ENCODE peak calls at places on chromosomes 13 and 19, in nine cellular contexts. R is transverse colon, B is uterus, Y is pancreas, Z is A549, C is aorta, T is heart right ventricle, X is tibial artery, Q is lower lobe of right lung. P is an unnamed sample.

GRCh38 chr13:112575680-112576079 is 12.3 kb downstream of the TUBGCP3 start:
- DNase-seq in T (no peak), Y (no peak), Z (no peak), C (no peak), B (no peak), X (no peak), R (no peak), Q (no peak), P (no peak)

GRCh38 chr13:97273341-97273831 is 51.3 kb downstream of the MBNL2 start:
- DNase-seq in Y (no peak), R (no peak), X (no peak), B (no peak), T (no peak), Q (no peak), C (no peak), Z (no peak), P (no peak)

GRCh38 chr13:113835461-113836274 is 28.2 kb downstream of the GAS6 start:
- DNase-seq in X (no peak), Y (peak), R (no peak), Q (peak), C (no peak), Z (no peak), B (peak), T (peak), P (no peak)

GRCh38 chr19:1748115-1748702 is 5.1 kb upstream of the ONECUT3 start:
- DNase-seq in Z (no peak), C (no peak), X (no peak), B (no peak), R (peak), T (no peak), Q (no peak), Y (no peak), P (no peak)

GRCh38 chr19:8196271-8196908 is 12.8 kb upstream of the CERS4 start:
- DNase-seq in Y (no peak), X (no peak), T (no peak), Q (no peak), R (no peak), Z (no peak), B (no peak), C (no peak), P (no peak)

GRCh38 chr19:42389899-42390298 is at the start of gene CNFN:
- DNase-seq in B (no peak), Y (no peak), X (no peak), R (no peak), Q (no peak), T (no peak), C (no peak), Z (no peak), P (no peak)

GRCh38 chr13:51380269-51380668 is 40.8 kb downstream of the SERPINE3 start:
- DNase-seq in Y (no peak), Z (no peak), C (no peak), R (no peak), X (no peak), T (no peak), B (no peak), Q (no peak), P (no peak)

GRCh38 chr19:58182577-58182988 is 278 bp upstream of the ZNF274 start:
- DNase-seq in C (no peak), R (no peak), X (no peak), Z (no peak), Y (no peak), Q (no peak), T (peak), B (no peak), P (peak)

GRCh38 chr19:19948800-19949199 is 48.1 kb downstream of the ZNF93 start:
- DNase-seq in B (no peak), T (no peak), C (no peak), Z (no peak), Y (no peak), R (no peak), Q (no peak), X (no peak), P (no peak)

GRCh38 chr19:51514866-51515481 is 13.4 kb upstream of the SIGLEC12 start:
- DNase-seq in R (no peak), B (no peak), Y (no peak), X (no peak), Z (peak), Q (no peak), C (no peak), T (no peak), P (no peak)

GRCh38 chr13:103976371-103976770 is 910.2 kb upstream of the SLC10A2 start:
- DNase-seq in B (no peak), R (no peak), X (no peak), Y (no peak), Z (no peak), C (no peak), Q (no peak), T (no peak), P (no peak)

GRCh38 chr19:22327321-22327720 is 41.1 kb downstream of the ZNF729 start:
- DNase-seq in Z (no peak), T (no peak), R (no peak), X (no peak), Y (no peak), B (no peak), Q (no peak), C (no peak), P (no peak)

GRCh38 chr19:24159707-24160106 is 72.7 kb downstream of the ZNF254 start:
- DNase-seq in Y (no peak), B (no peak), Q (no peak), R (no peak), T (no peak), C (no peak), X (no peak), Z (no peak), P (no peak)

GRCh38 chr19:39996218-39996810 is 546 bp upstream of the ZNF546 start:
- DNase-seq in X (no peak), T (no peak), Y (no peak), Q (no peak), R (peak), B (no peak), C (no peak), Z (peak), P (no peak)

GRCh38 chr13:19818223-19818842 is 35.6 kb upstream of the PSPC1 start:
- DNase-seq in C (peak), T (peak), Q (peak), R (peak), X (no peak), Z (peak), B (peak), Y (peak), P (peak)

GRCh38 chr13:54676526-54677113 is 1648.0 kb downstream of the OLFM4 start:
- DNase-seq in T (no peak), X (no peak), B (no peak), Y (peak), Z (no peak), Q (no peak), R (no peak), C (no peak), P (no peak)
- H3K27ac ChIP-seq in T (no peak), X (no peak), B (no peak), Y (no peak), Z (no peak), Q (no peak), R (no peak), C (no peak), P (no peak)

DNA sequence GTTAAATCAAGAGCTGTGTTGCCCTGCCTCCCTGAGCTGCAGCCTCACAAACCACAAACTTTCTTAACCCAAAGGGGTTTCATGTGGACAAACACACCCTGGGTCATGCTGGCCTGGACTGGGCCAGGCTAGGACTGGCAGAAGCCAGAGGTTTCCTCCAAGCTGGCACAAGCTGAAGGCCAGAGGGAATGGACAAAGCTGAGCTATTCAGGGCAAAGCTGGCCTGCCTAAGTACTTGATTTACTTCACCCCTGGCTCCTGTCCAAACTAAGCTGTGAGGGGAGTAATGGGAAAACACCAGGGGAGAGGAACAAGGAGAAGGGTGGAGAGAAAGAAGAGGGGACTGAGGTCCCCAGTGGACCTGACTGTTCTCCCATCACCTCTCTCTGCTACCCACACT is 6.2 kb downstream of the CPAMD8 start:
- DNase-seq in X (no peak), T (no peak), C (no peak), B (no peak), Y (no peak), R (no peak), Z (no peak), Q (no peak), P (peak)
- H3K27ac ChIP-seq in X (no peak), T (no peak), C (no peak), B (no peak), Y (no peak), R (no peak), Z (no peak), Q (no peak), P (no peak)

GRCh38 chr19:38253788-38254187 is 2.4 kb downstream of the PPP1R14A start:
- DNase-seq in Q (no peak), R (no peak), Y (no peak), X (no peak), Z (no peak), C (no peak), B (no peak), T (no peak), P (no peak)
- H3K27ac ChIP-seq in Q (peak), R (peak), Y (no peak), X (peak), Z (no peak), C (peak), B (peak), T (peak), P (peak)

DNA sequence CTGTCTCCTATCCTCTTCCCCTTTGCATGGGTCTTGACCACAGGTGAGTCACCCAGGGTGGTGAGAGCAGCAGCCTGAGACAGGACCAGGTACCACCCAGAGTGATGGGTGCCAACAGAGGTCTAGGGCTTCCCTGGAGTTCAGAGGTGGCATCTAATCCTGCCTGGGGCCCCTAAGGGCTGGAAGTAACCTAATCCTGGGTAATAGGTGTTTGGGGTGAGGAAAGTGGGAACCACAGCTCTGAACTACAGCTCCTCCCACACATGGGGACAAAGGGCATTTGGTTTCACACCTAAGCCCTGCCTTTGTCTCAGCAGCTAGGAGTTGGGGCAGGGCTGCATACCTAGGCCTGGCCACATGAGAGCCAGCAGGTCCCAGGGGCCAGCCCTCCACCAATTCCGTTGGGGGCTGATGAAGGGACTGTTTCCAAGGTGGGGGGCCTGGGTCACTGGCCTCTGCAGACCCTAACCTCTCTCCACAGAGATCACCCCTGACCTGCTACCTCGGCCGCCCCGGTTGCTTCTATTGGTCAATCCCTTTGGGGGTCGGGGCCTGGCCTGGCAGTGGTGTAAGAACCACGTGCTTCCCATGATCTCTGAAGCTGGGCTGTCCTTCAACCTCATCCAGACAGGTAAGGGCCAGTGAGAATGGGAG is 8.0 kb downstream of the SPHK2 start:
- DNase-seq in X (no peak), B (no peak), C (peak), Q (no peak), T (no peak), Y (peak), Z (no peak), R (peak), P (no peak)
- H3K27ac ChIP-seq in X (no peak), B (no peak), C (no peak), Q (no peak), T (no peak), Y (no peak), Z (no peak), R (peak), P (no peak)

GRCh38 chr19:3469638-3470499 is 10.5 kb downstream of the SMIM24 start:
- DNase-seq in B (no peak), Q (no peak), X (no peak), C (no peak), T (no peak), Y (no peak), Z (no peak), R (no peak), P (no peak)
- H3K27ac ChIP-seq in B (peak), Q (no peak), X (peak), C (no peak), T (peak), Y (no peak), Z (no peak), R (peak), P (peak)

GRCh38 chr19:4482721-4483120 is 10.6 kb downstream of the HDGFL2 start:
- DNase-seq in Z (no peak), X (no peak), T (no peak), C (no peak), Q (no peak), B (no peak), Y (no peak), R (no peak), P (no peak)
- H3K27ac ChIP-seq in Z (no peak), X (no peak), T (no peak), C (no peak), Q (no peak), B (no peak), Y (no peak), R (no peak), P (no peak)

GRCh38 chr19:28350037-28350436 is 862.9 kb downstream of the UQCRFS1 start:
- DNase-seq in Q (no peak), Y (no peak), B (no peak), R (no peak), C (no peak), Z (no peak), T (no peak), X (no peak), P (no peak)
- H3K27ac ChIP-seq in Q (no peak), Y (no peak), B (no peak), R (no peak), C (no peak), Z (no peak), T (no peak), X (no peak), P (no peak)

GRCh38 chr13:34412295-34412694 is 529.8 kb upstream of the NBEA start:
- DNase-seq in X (no peak), Z (no peak), R (no peak), Q (no peak), Y (no peak), C (no peak), B (no peak), T (no peak), P (no peak)

GRCh38 chr13:34410653-34411052 is 531.4 kb upstream of the NBEA start:
- DNase-seq in C (no peak), Z (no peak), Q (no peak), T (no peak), X (no peak), Y (no peak), B (no peak), R (no peak), P (no peak)

GRCh38 chr13:34409496-34410163 is 532.4 kb upstream of the NBEA start:
- DNase-seq in Z (no peak), Y (no peak), Q (no peak), X (no peak), R (no peak), C (no peak), B (no peak), T (no peak), P (no peak)

GRCh38 chr13:34411881-34412280 is 530.2 kb upstream of the NBEA start:
- DNase-seq in C (no peak), R (no peak), Z (no peak), Q (no peak), X (no peak), T (no peak), B (no peak), Y (no peak), P (no peak)

DNA sequence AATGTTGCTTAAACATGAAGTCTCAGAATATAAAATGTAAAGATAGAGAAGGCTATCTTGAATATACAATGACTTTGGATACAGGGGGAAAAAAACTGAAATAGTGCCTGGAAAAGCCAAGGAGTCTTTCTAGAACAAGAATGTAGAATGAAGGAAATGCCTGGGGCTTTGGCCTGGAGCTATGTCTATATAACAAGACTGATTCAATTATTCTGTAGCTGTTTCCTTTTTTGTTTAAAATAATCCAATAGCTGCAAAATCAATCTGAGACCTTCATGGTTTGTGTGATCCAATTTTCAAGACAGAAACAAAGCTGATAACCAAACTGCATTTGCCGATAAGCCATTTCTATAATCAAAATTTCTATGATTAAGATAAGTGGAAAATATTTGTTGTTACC is 530.9 kb upstream of the NBEA start:
- DNase-seq in R (no peak), Z (no peak), Y (no peak), C (no peak), Q (no peak), T (no peak), X (no peak), B (no peak), P (no peak)
- H3K27ac ChIP-seq in R (no peak), Z (no peak), Y (no peak), C (no peak), Q (no peak), T (no peak), X (no peak), B (no peak), P (no peak)

GRCh38 chr13:79678100-79678499 is 197.1 kb downstream of the NDFIP2 start:
- DNase-seq in X (no peak), C (no peak), B (no peak), T (no peak), R (no peak), Z (no peak), Q (no peak), Y (no peak), P (no peak)
- H3K27ac ChIP-seq in X (no peak), C (no peak), B (no peak), T (no peak), R (no peak), Z (no peak), Q (no peak), Y (no peak), P (no peak)